ENCODE peak calls at places on chromosomes 5 and 9, in nine cellular contexts. B is fibroblast of mammary gland; N is RWPE1; A is uterus; D is stimulated activated CD4-positive, alpha-beta T cell treated with anti-CD3 and anti-CD28 coated beads, TNF-alpha, amount 100 ng/mL, for 1 hour; Y is fibroblast of the aortic adventitia; H is SK-N-SH; R is body of pancreas; Q is fibroblast of gingiva. X is an unnamed sample.

GRCh38 chr9:93456504-93456903 is 3.1 kb upstream of the FAM120AOS start:
- DNase-seq in H (no peak), Q (no peak), A (no peak), Y (no peak), R (no peak), B (no peak), N (no peak), D (no peak), X (no peak)

GRCh38 chr5:11222169-11222568 is 461.1 kb upstream of the DAP start:
- DNase-seq in R (no peak), Q (no peak), H (no peak), Y (no peak), A (no peak), N (no peak), D (no peak), B (no peak), X (no peak)

GRCh38 chr9:32738501-32739172 is 44.7 kb upstream of the TMEM215 start:
- DNase-seq in Y (no peak), B (peak; percentile 54), N (peak; percentile 86), H (no peak), A (no peak), Q (no peak), R (no peak), D (no peak), X (no peak)

GRCh38 chr5:150789943-150790611 is 11.5 kb downstream of the SMIM3 start:
- DNase-seq in Y (peak; percentile 97), A (peak; percentile 76), Q (peak; percentile 91), B (peak; percentile 100), H (no peak), R (no peak), N (peak; percentile 99), D (peak; percentile 35), X (peak; percentile 53)

GRCh38 chr5:122680623-122681350 is 94.1 kb upstream of the SNX2 start:
- DNase-seq in H (no peak), R (no peak), N (no peak), D (no peak), B (no peak), A (no peak), Y (no peak), Q (no peak), X (no peak)

GRCh38 chr5:35926389-35927051 is 11.9 kb downstream of the CAPSL start:
- DNase-seq in R (peak; percentile 52), H (peak; percentile 63), A (peak; percentile 64), N (peak; percentile 60), Y (peak; percentile 66), B (peak; percentile 58), D (no peak), Q (peak; percentile 31), X (peak; percentile 35)

GRCh38 chr9:129661029-129661428 is 4.4 kb upstream of the PRRX2 start:
- DNase-seq in B (no peak), H (no peak), R (no peak), Y (no peak), D (no peak), N (no peak), Q (no peak), A (no peak), X (no peak)

GRCh38 chr5:173011602-173012001 is 28.0 kb downstream of the ATP6V0E1 start:
- DNase-seq in D (no peak), B (no peak), A (no peak), N (no peak), H (no peak), Y (no peak), Q (no peak), R (no peak), X (no peak)

GRCh38 chr9:120909904-120910303 is 16.7 kb downstream of the TRAF1 start:
- DNase-seq in D (no peak), Y (no peak), N (peak; percentile 45), H (no peak), B (no peak), R (no peak), A (no peak), Q (no peak), X (no peak)

GRCh38 chr5:173812811-173813550 is 75.2 kb upstream of the CPEB4 start:
- DNase-seq in N (no peak), A (no peak), B (peak; percentile 49), Q (peak; percentile 73), D (no peak), Y (peak; percentile 28), R (no peak), H (no peak), X (no peak)

GRCh38 chr5:158599132-158599531 is 500.6 kb downstream of the EBF1 start:
- DNase-seq in N (no peak), H (no peak), Y (peak; percentile 35), D (no peak), A (no peak), R (no peak), B (peak; percentile 41), Q (peak; percentile 79), X (no peak)

GRCh38 chr9:35510745-35511428 is 21.0 kb downstream of the RUSC2 start:
- DNase-seq in B (peak; percentile 95), D (no peak), A (peak; percentile 87), H (no peak), Q (peak; percentile 99), Y (peak; percentile 100), N (peak; percentile 68), R (peak; percentile 29), X (no peak)

GRCh38 chr5:158313739-158314464 is 455.0 kb upstream of the CLINT1 start:
- DNase-seq in Y (no peak), D (no peak), A (no peak), N (no peak), R (no peak), B (no peak), H (no peak), Q (peak; percentile 24), X (no peak)

GRCh38 chr9:128286435-128286834 is 10.4 kb downstream of the SWI5 start:
- DNase-seq in Q (peak; percentile 20), A (no peak), N (no peak), Y (peak; percentile 76), B (peak; percentile 27), D (no peak), R (no peak), H (no peak), X (no peak)

GRCh38 chr5:155883966-155884555 is 442.9 kb upstream of the SGCD start:
- DNase-seq in A (no peak), H (peak; percentile 59), Q (no peak), B (no peak), Y (no peak), D (no peak), N (no peak), R (no peak), X (no peak)

GRCh38 chr5:175321927-175322532 is 122.0 kb downstream of the DRD1 start:
- DNase-seq in D (no peak), R (peak; percentile 16), Q (no peak), Y (peak; percentile 27), H (no peak), A (no peak), B (peak; percentile 23), N (peak; percentile 64), X (no peak)

GRCh38 chr5:78527925-78528324 is 120.6 kb downstream of the LHFPL2 start:
- DNase-seq in H (no peak), A (no peak), Q (no peak), D (no peak), N (no peak), Y (peak; percentile 52), B (no peak), R (no peak), X (no peak)

GRCh38 chr9:111599092-111599947 is at the start of gene PTGR1:
- DNase-seq in Y (peak; percentile 86), N (peak; percentile 94), B (peak; percentile 91), Q (peak; percentile 89), D (no peak), R (peak; percentile 81), H (peak; percentile 82), A (peak; percentile 87), X (no peak)

GRCh38 chr5:115494570-115495289 is 49.8 kb downstream of the FEM1C start:
- DNase-seq in A (no peak), N (no peak), R (no peak), B (peak; percentile 56), H (no peak), D (no peak), Q (peak; percentile 17), Y (peak; percentile 6), X (no peak)

GRCh38 chr5:171721469-171721868 is 64.1 kb upstream of the SMIM23 start:
- DNase-seq in Y (no peak), R (no peak), D (no peak), N (no peak), Q (no peak), B (no peak), A (no peak), H (no peak), X (no peak)

GRCh38 chr9:94672811-94673487 is 33.6 kb upstream of the FBP1 start:
- DNase-seq in A (no peak), R (no peak), Y (peak; percentile 78), H (no peak), N (peak; percentile 71), D (no peak), Q (peak; percentile 58), B (peak; percentile 55), X (no peak)

GRCh38 chr5:25858019-25858418 is 1180.4 kb downstream of the CDH9 start:
- DNase-seq in Q (no peak), B (no peak), N (no peak), Y (no peak), A (no peak), R (no peak), D (no peak), H (peak; percentile 14), X (no peak)

GRCh38 chr9:34688329-34689161 is 2.5 kb downstream of the CCL19 start:
- DNase-seq in B (no peak), N (no peak), A (no peak), Y (no peak), R (no peak), D (no peak), Q (no peak), H (no peak), X (no peak)

GRCh38 chr9:121634800-121635261 is 16.6 kb upstream of the DAB2IP start:
- DNase-seq in N (peak; percentile 42), H (peak; percentile 86), A (no peak), D (no peak), Q (no peak), R (no peak), Y (peak; percentile 33), B (peak; percentile 20), X (no peak)

GRCh38 chr5:100800552-100800951 is 102.5 kb downstream of the ST8SIA4 start:
- DNase-seq in R (no peak), Y (no peak), H (no peak), B (no peak), A (no peak), D (no peak), N (no peak), Q (no peak), X (no peak)

GRCh38 chr9:99907208-99907532 is 716 bp downstream of the STX17 start:
- DNase-seq in D (no peak), H (no peak), Y (no peak), N (no peak), R (no peak), B (no peak), Q (no peak), A (no peak), X (no peak)

GRCh38 chr5:142713151-142713706 is 27.3 kb upstream of the FGF1 start:
- DNase-seq in A (peak; percentile 83), Y (peak; percentile 88), D (peak; percentile 82), N (peak; percentile 72), Q (peak; percentile 73), B (peak; percentile 82), R (peak; percentile 88), H (peak; percentile 85), X (peak; percentile 75)

GRCh38 chr5:122849746-122850145 is 4.3 kb downstream of the SNX24 start:
- DNase-seq in B (no peak), H (no peak), A (no peak), R (no peak), D (no peak), N (peak; percentile 48), Q (no peak), Y (peak; percentile 25), X (no peak)

GRCh38 chr9:129591916-129592315 is 29.0 kb downstream of the C9orf50 start:
- DNase-seq in N (no peak), Y (no peak), R (no peak), Q (no peak), B (no peak), A (no peak), H (no peak), D (no peak), X (no peak)

GRCh38 chr5:36150676-36151433 is 832 bp downstream of the LMBRD2 start:
- DNase-seq in A (no peak), R (peak; percentile 24), B (peak; percentile 59), N (peak; percentile 28), Y (peak; percentile 40), H (peak; percentile 57), D (peak; percentile 24), Q (peak; percentile 48), X (no peak)

GRCh38 chr9:83068414-83068813 is 5.5 kb upstream of the RASEF start:
- DNase-seq in N (no peak), R (no peak), Y (no peak), Q (no peak), D (no peak), H (no peak), A (no peak), B (no peak), X (no peak)

X was measured in activated T-helper 1 cell treated with anti-CD3 and anti-CD28 coated beads, Interleukin-2, amount 50 U/mL, for 16 hours.